ENCODE peak calls at places on chromosomes 12 and 14, in nine cellular contexts. D is PC-9, F is uterus, E is hepatocyte, G is cardiac muscle cell, C is heart right ventricle, Z is endothelial cell of umbilical vein, R is tibial nerve, K is left lung. X is an unnamed sample.

GRCh38 chr12:131052891-131053290 is 99.2 kb downstream of the ADGRD1 start:
- DNase-seq in D (no peak), F (no peak), E (no peak), G (no peak), C (no peak), Z (no peak), R (no peak), K (peak), X (no peak)

GRCh38 chr12:69633061-69633460 is 22.4 kb upstream of the LRRC10 start:
- DNase-seq in D (no peak), F (no peak), E (no peak), G (no peak), C (no peak), Z (no peak), R (no peak), K (no peak), X (no peak)

GRCh38 chr12:51240971-51241370 is 2.3 kb downstream of the DAZAP2 start:
- DNase-seq in D (no peak), F (no peak), E (no peak), G (no peak), C (no peak), Z (no peak), R (no peak), K (no peak), X (no peak)

GRCh38 chr14:31716208-31716607 is 155.0 kb downstream of the NUBPL start:
- DNase-seq in D (no peak), F (no peak), E (no peak), G (no peak), C (no peak), Z (no peak), R (no peak), K (no peak), X (no peak)

GRCh38 chr12:131269551-131269950 is 315.8 kb downstream of the ADGRD1 start:
- DNase-seq in D (no peak), F (no peak), E (no peak), G (no peak), C (no peak), Z (no peak), R (no peak), K (no peak), X (no peak)

GRCh38 chr12:122310636-122311035 is 44.3 kb upstream of the VPS33A start:
- DNase-seq in D (no peak), F (no peak), E (no peak), G (no peak), C (no peak), Z (no peak), R (no peak), K (no peak), X (no peak)

GRCh38 chr12:64186789-64187188 is 35.3 kb downstream of the KICS2 start:
- DNase-seq in D (peak), F (no peak), E (no peak), G (no peak), C (no peak), Z (peak), R (no peak), K (no peak), X (no peak)

GRCh38 chr14:105006831-105007592 is 13.9 kb downstream of the CDCA4 start:
- DNase-seq in D (no peak), F (no peak), E (no peak), G (no peak), C (no peak), Z (no peak), R (no peak), K (no peak), X (no peak)

GRCh38 chr12:27048822-27049752 is 26.7 kb downstream of the MED21 start:
- DNase-seq in D (peak), F (no peak), E (peak), G (peak), C (no peak), Z (peak), R (no peak), K (no peak), X (no peak)

GRCh38 chr14:91996951-91997371 is 42.9 kb downstream of the TRIP11 start:
- DNase-seq in D (no peak), F (no peak), E (peak), G (peak), C (no peak), Z (peak), R (no peak), K (no peak), X (no peak)

GRCh38 chr12:48880647-48881046 is 15.0 kb upstream of the RND1 start:
- DNase-seq in D (no peak), F (no peak), E (no peak), G (no peak), C (no peak), Z (no peak), R (no peak), K (no peak), X (no peak)

GRCh38 chr14:92704821-92705220 is 43.6 kb downstream of the LGMN start:
- DNase-seq in D (no peak), F (no peak), E (no peak), G (no peak), C (no peak), Z (no peak), R (no peak), K (no peak), X (no peak)

GRCh38 chr12:106984588-106985137 is 2.3 kb downstream of the MTERF2 start:
- DNase-seq in D (no peak), F (no peak), E (no peak), G (no peak), C (no peak), Z (no peak), R (no peak), K (no peak), X (no peak)

GRCh38 chr12:712172-712863 is 40.1 kb upstream of the WNK1 start:
- DNase-seq in D (peak), F (no peak), E (no peak), G (peak), C (no peak), Z (no peak), R (no peak), K (no peak), X (no peak)

GRCh38 chr12:112574896-112575558 is 156.3 kb downstream of the PTPN11 start:
- DNase-seq in D (no peak), F (no peak), E (no peak), G (no peak), C (no peak), Z (no peak), R (no peak), K (peak), X (no peak)

GRCh38 chr12:25986169-25986568 is 27.7 kb downstream of the RASSF8 start:
- DNase-seq in D (no peak), F (no peak), E (no peak), G (no peak), C (no peak), Z (no peak), R (no peak), K (no peak), X (no peak)

GRCh38 chr12:60231301-60231700 is 635.5 kb downstream of the SLC16A7 start:
- DNase-seq in D (no peak), F (no peak), E (no peak), G (no peak), C (no peak), Z (no peak), R (no peak), K (no peak), X (no peak)

GRCh38 chr12:4156317-4156716 is 117.2 kb upstream of the CCND2 start:
- DNase-seq in D (no peak), F (no peak), E (no peak), G (no peak), C (no peak), Z (no peak), R (no peak), K (no peak), X (no peak)

GRCh38 chr14:105205718-105206208 is 24.7 kb upstream of the NUDT14 start:
- DNase-seq in D (no peak), F (no peak), E (no peak), G (no peak), C (peak), Z (no peak), R (no peak), K (no peak), X (no peak)

DNA sequence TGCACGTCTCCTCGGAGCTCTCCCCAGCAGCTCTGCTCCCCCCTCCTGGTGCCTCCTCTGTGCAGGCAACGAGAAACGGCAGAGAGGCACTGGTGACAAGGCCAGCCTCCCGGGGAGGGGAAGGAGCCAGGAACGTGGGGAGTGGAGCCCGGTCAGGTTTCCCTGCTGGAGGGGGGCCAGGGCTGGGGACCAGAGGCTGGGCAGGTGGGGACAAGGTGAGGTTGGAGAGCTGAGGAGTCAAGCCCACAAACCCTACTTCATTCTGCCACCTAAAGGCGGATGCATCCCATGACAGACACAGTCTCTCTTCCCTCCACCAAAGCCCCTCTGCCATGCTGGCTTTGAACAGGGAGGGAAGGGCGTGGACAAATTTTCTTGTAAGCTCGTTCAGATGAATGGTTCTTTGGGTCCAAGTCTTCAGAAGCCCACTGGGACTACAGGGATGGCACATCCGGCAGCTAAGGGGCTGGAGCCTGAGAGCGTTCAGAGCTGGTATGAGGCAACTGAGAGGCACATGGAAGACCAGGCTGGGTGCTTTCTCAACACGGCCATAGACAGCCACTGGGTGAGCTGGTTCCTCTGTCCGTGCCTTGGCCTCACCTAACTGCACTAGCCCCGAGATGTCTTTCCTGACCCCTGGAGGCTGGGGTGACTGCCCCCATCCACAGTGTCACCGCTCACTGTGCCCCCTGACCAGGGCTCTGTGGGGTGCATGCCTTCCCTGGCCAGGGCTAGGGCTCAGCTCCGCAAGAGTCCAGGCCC is 105.9 kb downstream of the RBM19 start:
- DNase-seq in D (no peak), F (no peak), E (no peak), G (no peak), C (no peak), Z (no peak), R (no peak), K (no peak), X (no peak)
- H3K27ac ChIP-seq in D (peak), F (no peak), E (peak), G (no peak), C (no peak), Z (no peak), R (no peak), K (peak), X (no peak)

GRCh38 chr14:37598973-37599526 is 3.6 kb downstream of the TTC6 start:
- DNase-seq in D (no peak), F (no peak), E (no peak), G (no peak), C (no peak), Z (no peak), R (no peak), K (no peak), X (no peak)

GRCh38 chr14:37600880-37601741 is 5.7 kb downstream of the TTC6 start:
- DNase-seq in D (no peak), F (no peak), E (no peak), G (no peak), C (no peak), Z (no peak), R (no peak), K (no peak), X (no peak)

GRCh38 chr14:37598085-37598972 is 2.9 kb downstream of the TTC6 start:
- DNase-seq in D (peak), F (no peak), E (peak), G (no peak), C (no peak), Z (no peak), R (no peak), K (peak), X (no peak)

GRCh38 chr14:37601849-37602248 is 6.4 kb downstream of the TTC6 start:
- DNase-seq in D (no peak), F (no peak), E (no peak), G (no peak), C (no peak), Z (no peak), R (no peak), K (no peak), X (no peak)

GRCh38 chr14:37599527-37600368 is 4.3 kb downstream of the TTC6 start:
- DNase-seq in D (no peak), F (no peak), E (peak), G (no peak), C (no peak), Z (no peak), R (no peak), K (no peak), X (no peak)
- H3K4me3 ChIP-seq in D (peak), F (no peak), E (peak), G (peak), C (no peak), Z (no peak), R (no peak), K (peak), X (peak)

GRCh38 chr12:52906049-52906645 is 1.3 kb upstream of the KRT8 start:
- DNase-seq in D (peak), F (no peak), E (no peak), G (no peak), C (no peak), Z (no peak), R (no peak), K (no peak), X (no peak)
- H3K27ac ChIP-seq in D (peak), F (no peak), E (peak), G (peak), C (no peak), Z (no peak), R (peak), K (no peak), X (no peak)

GRCh38 chr14:95137164-95137803 is 20.0 kb downstream of the DICER1 start:
- DNase-seq in D (no peak), F (no peak), E (no peak), G (no peak), C (no peak), Z (no peak), R (no peak), K (no peak), X (no peak)

GRCh38 chr14:95136631-95137030 is 20.7 kb downstream of the DICER1 start:
- DNase-seq in D (no peak), F (no peak), E (no peak), G (no peak), C (no peak), Z (no peak), R (no peak), K (no peak), X (no peak)

GRCh38 chr14:95132732-95133131 is 24.6 kb downstream of the DICER1 start:
- DNase-seq in D (no peak), F (no peak), E (no peak), G (no peak), C (no peak), Z (no peak), R (no peak), K (no peak), X (no peak)

GRCh38 chr14:95133282-95133681 is 24.0 kb downstream of the DICER1 start:
- DNase-seq in D (no peak), F (no peak), E (no peak), G (no peak), C (no peak), Z (peak), R (no peak), K (no peak), X (no peak)

GRCh38 chr14:95134304-95134933 is 22.9 kb downstream of the DICER1 start:
- DNase-seq in D (no peak), F (no peak), E (no peak), G (peak), C (no peak), Z (peak), R (no peak), K (peak), X (no peak)
- H3K4me3 ChIP-seq in D (no peak), F (no peak), E (no peak), G (no peak), C (no peak), Z (no peak), R (no peak), K (no peak), X (no peak)

GRCh38 chr12:111269688-111270087 is 99.2 kb downstream of the PHETA1 start:
- DNase-seq in D (no peak), F (no peak), E (no peak), G (no peak), C (no peak), Z (no peak), R (no peak), K (no peak), X (no peak)

GRCh38 chr12:111268738-111269572 is 99.9 kb downstream of the PHETA1 start:
- DNase-seq in D (no peak), F (no peak), E (no peak), G (no peak), C (no peak), Z (no peak), R (no peak), K (no peak), X (no peak)

GRCh38 chr12:111270773-111271172 is 98.1 kb downstream of the PHETA1 start:
- DNase-seq in D (no peak), F (no peak), E (no peak), G (no peak), C (no peak), Z (no peak), R (no peak), K (no peak), X (no peak)

GRCh38 chr12:111271674-111272418 is 97.0 kb downstream of the PHETA1 start:
- DNase-seq in D (no peak), F (no peak), E (no peak), G (no peak), C (no peak), Z (no peak), R (no peak), K (no peak), X (no peak)

GRCh38 chr12:111270128-111270651 is 98.7 kb downstream of the PHETA1 start:
- DNase-seq in D (no peak), F (no peak), E (no peak), G (no peak), C (no peak), Z (no peak), R (no peak), K (no peak), X (no peak)
- H3K27ac ChIP-seq in D (no peak), F (no peak), E (no peak), G (no peak), C (no peak), Z (no peak), R (no peak), K (no peak), X (no peak)

DNA sequence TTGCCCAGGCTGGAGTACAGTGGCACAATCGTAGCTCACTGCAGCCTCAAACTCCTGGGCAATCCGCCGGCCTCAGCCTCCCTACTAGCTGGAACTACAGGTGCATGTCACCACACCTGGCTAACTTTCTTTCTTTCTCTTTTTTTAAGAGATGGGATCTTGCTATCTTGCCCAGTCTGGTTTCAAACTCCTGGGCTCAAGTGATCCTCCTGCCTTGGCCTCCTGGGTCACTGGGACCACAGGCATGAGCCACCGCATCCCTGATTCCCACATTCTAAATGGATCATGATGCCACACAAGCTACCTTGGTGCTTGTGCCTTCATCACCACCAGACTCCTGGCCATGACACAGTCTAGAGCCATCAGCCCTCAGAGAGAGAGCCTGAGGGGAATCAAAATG is 43.8 kb downstream of the PRKAB1 start:
- DNase-seq in D (no peak), F (no peak), E (no peak), G (no peak), C (no peak), Z (no peak), R (no peak), K (no peak), X (no peak)
- H3K4me3 ChIP-seq in D (no peak), F (no peak), E (no peak), G (no peak), C (no peak), Z (no peak), R (no peak), K (no peak), X (no peak)

DNA sequence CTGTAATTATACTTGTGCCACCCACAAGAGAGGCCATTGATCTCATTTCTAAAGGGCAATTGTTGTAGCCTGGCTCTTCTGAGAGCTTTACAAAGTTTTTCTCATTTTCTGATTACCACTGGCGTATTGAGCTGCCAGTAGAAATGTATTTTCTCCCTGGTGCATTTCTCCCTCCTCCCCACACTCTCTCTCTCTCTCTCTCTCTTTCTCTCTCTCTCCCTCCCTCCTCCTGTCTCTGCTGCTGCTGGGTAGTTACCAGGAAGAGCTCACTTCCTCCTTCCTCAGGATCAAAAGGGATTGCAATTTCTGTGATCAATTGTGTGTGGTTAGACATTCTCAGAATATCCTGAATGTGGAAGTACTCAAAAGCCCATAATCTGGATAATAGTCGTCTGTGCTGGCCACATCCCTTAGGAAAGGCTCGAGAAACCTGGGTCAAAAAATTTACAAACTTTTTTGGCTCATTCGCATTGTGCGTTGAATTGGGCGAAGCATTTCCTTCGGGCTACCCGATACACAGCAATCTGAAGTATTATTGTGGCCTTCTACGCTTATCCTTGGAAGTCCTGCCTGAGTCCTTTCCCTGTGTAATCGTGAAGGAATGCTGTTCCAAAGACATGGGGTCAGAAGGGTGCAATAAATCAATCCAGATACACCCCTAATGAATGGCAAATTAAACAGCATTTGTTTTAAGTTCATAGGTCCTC is 254.8 kb downstream of the MSRB3 start:
- DNase-seq in D (no peak), F (no peak), E (no peak), G (peak), C (no peak), Z (peak), R (no peak), K (no peak), X (no peak)
- H3K27ac ChIP-seq in D (no peak), F (no peak), E (peak), G (no peak), C (no peak), Z (peak), R (no peak), K (no peak), X (no peak)

GRCh38 chr14:101819251-101819990 is 57.9 kb downstream of the PPP2R5C start:
- DNase-seq in D (no peak), F (no peak), E (no peak), G (no peak), C (no peak), Z (no peak), R (no peak), K (no peak), X (no peak)
- H3K4me3 ChIP-seq in D (no peak), F (no peak), E (no peak), G (no peak), C (no peak), Z (no peak), R (no peak), K (no peak), X (no peak)

GRCh38 chr14:54727929-54728328 is 161.0 kb downstream of the SAMD4A start:
- DNase-seq in D (no peak), F (peak), E (no peak), G (no peak), C (no peak), Z (no peak), R (no peak), K (no peak), X (no peak)

GRCh38 chr14:54724772-54725325 is 157.9 kb downstream of the SAMD4A start:
- DNase-seq in D (no peak), F (no peak), E (no peak), G (no peak), C (no peak), Z (no peak), R (no peak), K (no peak), X (no peak)

GRCh38 chr14:54725998-54726397 is 159.1 kb downstream of the SAMD4A start:
- DNase-seq in D (no peak), F (no peak), E (no peak), G (no peak), C (no peak), Z (no peak), R (no peak), K (no peak), X (no peak)

GRCh38 chr14:54730156-54730961 is 163.4 kb downstream of the SAMD4A start:
- DNase-seq in D (no peak), F (no peak), E (no peak), G (peak), C (no peak), Z (no peak), R (no peak), K (no peak), X (no peak)

GRCh38 chr14:54728700-54729527 is 162.0 kb downstream of the SAMD4A start:
- DNase-seq in D (no peak), F (no peak), E (no peak), G (peak), C (no peak), Z (no peak), R (no peak), K (no peak), X (no peak)
- H3K27ac ChIP-seq in D (no peak), F (peak), E (no peak), G (peak), C (no peak), Z (no peak), R (no peak), K (no peak), X (no peak)